ENCODE peak calls at places on chromosomes 13 and 19, in seven cellular contexts. Y is T-helper 1 cell; L is stimulated activated CD4-positive, alpha-beta T cell treated with anti-CD3 and anti-CD28 coated beads, Interleukin-1b, Interleukin-23, amount 100 ng/mL, for 4 hours; C is astrocyte of the hippocampus; A is foreskin keratinocyte; R is ELR; J is kidney epithelial cell. T is an unnamed sample.

GRCh38 chr19:28443361-28443760 is 769.6 kb downstream of the UQCRFS1 start:
- DNase-seq in C (no peak), J (no peak), R (no peak), A (no peak), Y (no peak), L (no peak), T (no peak)

GRCh38 chr19:43639507-43640423 is at the start of gene CADM4:
- DNase-seq in J (no peak), L (peak), A (no peak), R (peak), C (peak), Y (peak), T (peak)

GRCh38 chr13:64819081-64819480 is 2411.1 kb downstream of the PCDH9 start:
- DNase-seq in C (no peak), A (no peak), L (no peak), R (peak), Y (no peak), J (no peak), T (no peak)

GRCh38 chr19:29188704-29189375 is 24.1 kb downstream of the UQCRFS1 start:
- DNase-seq in R (no peak), L (no peak), A (no peak), J (no peak), Y (no peak), C (no peak), T (no peak)

GRCh38 chr13:63206431-63206830 is 1790.8 kb upstream of the PCDH20 start:
- DNase-seq in A (no peak), C (no peak), J (no peak), R (no peak), L (no peak), Y (no peak), T (no peak)

GRCh38 chr13:41954226-41954625 is 6.7 kb downstream of the VWA8 start:
- DNase-seq in A (no peak), C (no peak), Y (no peak), R (no peak), L (no peak), J (no peak), T (no peak)

GRCh38 chr19:10537668-10538067 is 6.0 kb upstream of the ATG4D start:
- DNase-seq in L (no peak), C (no peak), R (no peak), A (no peak), Y (no peak), J (no peak), T (no peak)

GRCh38 chr13:112561478-112561877 is 26.5 kb downstream of the TUBGCP3 start:
- DNase-seq in A (no peak), Y (no peak), R (no peak), L (no peak), C (no peak), J (no peak), T (no peak)

GRCh38 chr19:43692364-43692763 is 22.4 kb upstream of the PLAUR start:
- DNase-seq in R (no peak), L (no peak), J (no peak), Y (no peak), A (no peak), C (no peak), T (no peak)

GRCh38 chr19:36668646-36669045 is 2.0 kb upstream of the ZNF461 start:
- DNase-seq in L (no peak), Y (no peak), J (no peak), A (no peak), C (no peak), R (no peak), T (no peak)

GRCh38 chr13:21111546-21111945 is 50.2 kb upstream of the LATS2 start:
- DNase-seq in C (no peak), J (no peak), L (no peak), A (no peak), R (no peak), Y (no peak), T (no peak)

GRCh38 chr19:58042709-58043340 is 9.0 kb downstream of the ZSCAN1 start:
- DNase-seq in C (no peak), R (peak), J (no peak), A (no peak), L (no peak), Y (no peak), T (no peak)

GRCh38 chr19:43765109-43765876 is 10.5 kb upstream of the SMG9 start:
- DNase-seq in L (peak), R (peak), C (peak), A (peak), Y (peak), J (peak), T (peak)

GRCh38 chr13:50229935-50230334 is 214.7 kb downstream of the KCNRG start:
- DNase-seq in L (no peak), R (no peak), C (no peak), J (no peak), A (no peak), Y (no peak), T (no peak)

GRCh38 chr13:110507678-110508381 is 53.7 kb downstream of the RAB20 start:
- DNase-seq in Y (no peak), L (no peak), R (no peak), A (no peak), J (no peak), C (no peak), T (no peak)

GRCh38 chr13:113005076-113005865 is 36.3 kb downstream of the MCF2L start:
- DNase-seq in L (no peak), C (no peak), R (no peak), A (no peak), J (no peak), Y (no peak), T (no peak)

GRCh38 chr13:50236898-50237318 is 221.7 kb downstream of the KCNRG start:
- DNase-seq in Y (peak), L (no peak), C (no peak), A (no peak), J (no peak), R (no peak), T (no peak)

GRCh38 chr19:12789098-12789903 is 2.0 kb upstream of the JUNB start:
- DNase-seq in A (no peak), J (no peak), L (peak), Y (peak), R (peak), C (no peak), T (no peak)

GRCh38 chr13:44918323-44919102 is 70.8 kb downstream of the NUFIP1 start:
- DNase-seq in R (peak), A (no peak), J (peak), Y (peak), L (peak), C (peak), T (peak)

T was measured in T-cell.